ENCODE peak calls at places on chromosome X, in six cellular contexts. One of them, this sample, is unnamed.

GRCh38 chrX:103396186-103396585 is 19.8 kb downstream of the BEX3 start:
- DNase-seq in GM19239: no peak
- DNase-seq in heart right ventricle: no peak
- DNase-seq in lung: no peak
- DNase-seq in ACHN: no peak
- DNase-seq in transverse colon: no peak
- DNase-seq in this sample: no peak

GRCh38 chrX:143571521-143571920 is 54.2 kb upstream of the SPANXN3 start:
- DNase-seq in ACHN: no peak
- DNase-seq in lung: no peak
- DNase-seq in transverse colon: no peak
- DNase-seq in heart right ventricle: no peak
- DNase-seq in GM19239: no peak
- DNase-seq in this sample: no peak

GRCh38 chrX:22818061-22818460 is 181.7 kb upstream of the DDX53 start:
- DNase-seq in GM19239: no peak
- DNase-seq in transverse colon: no peak
- DNase-seq in ACHN: no peak
- DNase-seq in lung: no peak
- DNase-seq in heart right ventricle: no peak
- DNase-seq in this sample: no peak

GRCh38 chrX:140141444-140142029 is 176.2 kb upstream of the CXorf66 start:
- DNase-seq in lung: peak; percentile 42
- DNase-seq in ACHN: peak; percentile 16
- DNase-seq in transverse colon: peak; percentile 17
- DNase-seq in heart right ventricle: no peak
- DNase-seq in GM19239: peak; percentile 1
- DNase-seq in this sample: peak; percentile 18

GRCh38 chrX:17587352-17587751 is 149.9 kb upstream of the SCML1 start:
- DNase-seq in transverse colon: no peak
- DNase-seq in ACHN: no peak
- DNase-seq in heart right ventricle: no peak
- DNase-seq in lung: no peak
- DNase-seq in GM19239: no peak
- DNase-seq in this sample: no peak

GRCh38 chrX:110006161-110006560 is 3.2 kb downstream of the TMEM164 start:
- DNase-seq in GM19239: no peak
- DNase-seq in heart right ventricle: no peak
- DNase-seq in lung: no peak
- DNase-seq in ACHN: no peak
- DNase-seq in transverse colon: no peak
- DNase-seq in this sample: no peak

GRCh38 chrX:1380672-1381233 is 11.2 kb downstream of the SLC25A6 start:
- DNase-seq in transverse colon: no peak
- DNase-seq in heart right ventricle: no peak
- DNase-seq in lung: no peak
- DNase-seq in ACHN: no peak
- DNase-seq in GM19239: no peak
- DNase-seq in this sample: no peak

GRCh38 chrX:70432936-70433847 is 10.1 kb downstream of the GDPD2 start:
- DNase-seq in GM19239: no peak
- DNase-seq in heart right ventricle: no peak
- DNase-seq in ACHN: no peak
- DNase-seq in transverse colon: no peak
- DNase-seq in lung: no peak
- DNase-seq in this sample: no peak

GRCh38 chrX:147958316-147958715 is 22.8 kb upstream of the FMR1NB start:
- DNase-seq in transverse colon: no peak
- DNase-seq in GM19239: no peak
- DNase-seq in heart right ventricle: no peak
- DNase-seq in lung: no peak
- DNase-seq in ACHN: peak; percentile 6
- DNase-seq in this sample: no peak

GRCh38 chrX:22922961-22923360 is 76.8 kb upstream of the DDX53 start:
- DNase-seq in lung: no peak
- DNase-seq in heart right ventricle: no peak
- DNase-seq in GM19239: no peak
- DNase-seq in ACHN: no peak
- DNase-seq in transverse colon: no peak
- DNase-seq in this sample: no peak

GRCh38 chrX:97524997-97525396 is 641.3 kb downstream of the RPA4 start:
- DNase-seq in transverse colon: no peak
- DNase-seq in ACHN: peak; percentile 6
- DNase-seq in lung: no peak
- DNase-seq in heart right ventricle: no peak
- DNase-seq in GM19239: no peak
- DNase-seq in this sample: no peak

GRCh38 chrX:24149346-24150050 is at the start of gene ZFX:
- DNase-seq in ACHN: peak; percentile 32
- DNase-seq in transverse colon: peak; percentile 82
- DNase-seq in lung: peak; percentile 79
- DNase-seq in heart right ventricle: peak; percentile 49
- DNase-seq in GM19239: no peak
- DNase-seq in this sample: peak; percentile 60

GRCh38 chrX:38661561-38661960 is 100.2 kb downstream of the TSPAN7 start:
- DNase-seq in GM19239: no peak
- DNase-seq in heart right ventricle: no peak
- DNase-seq in lung: no peak
- DNase-seq in transverse colon: no peak
- DNase-seq in ACHN: no peak
- DNase-seq in this sample: no peak

GRCh38 chrX:63430026-63430425 is 78.9 kb upstream of the SPIN4 start:
- DNase-seq in GM19239: no peak
- DNase-seq in transverse colon: no peak
- DNase-seq in heart right ventricle: no peak
- DNase-seq in lung: no peak
- DNase-seq in ACHN: no peak
- DNase-seq in this sample: no peak

GRCh38 chrX:101950581-101950980 is 18.8 kb upstream of the ZMAT1 start:
- DNase-seq in GM19239: no peak
- DNase-seq in lung: no peak
- DNase-seq in heart right ventricle: no peak
- DNase-seq in transverse colon: no peak
- DNase-seq in ACHN: no peak
- DNase-seq in this sample: no peak

GRCh38 chrX:129717902-129718301 is 20.9 kb upstream of the XPNPEP2 start:
- DNase-seq in heart right ventricle: no peak
- DNase-seq in transverse colon: no peak
- DNase-seq in ACHN: peak; percentile 0
- DNase-seq in GM19239: no peak
- DNase-seq in lung: no peak
- DNase-seq in this sample: no peak

GRCh38 chrX:134374294-134374693 is 85.7 kb upstream of the HPRT1 start:
- DNase-seq in ACHN: peak; percentile 25
- DNase-seq in transverse colon: no peak
- DNase-seq in lung: no peak
- DNase-seq in heart right ventricle: no peak
- DNase-seq in GM19239: no peak
- DNase-seq in this sample: no peak

GRCh38 chrX:121987163-121987562 is 939.8 kb downstream of the GLUD2 start:
- DNase-seq in GM19239: no peak
- DNase-seq in lung: no peak
- DNase-seq in transverse colon: no peak
- DNase-seq in ACHN: no peak
- DNase-seq in heart right ventricle: no peak
- DNase-seq in this sample: no peak

This sample was measured in Caki2.